ENCODE peak calls at places on chromosome 16, in four cellular contexts. A, N, O and H are unnamed samples.

GRCh38 chr16:874366-875181 is 74.0 kb upstream of the GNG13 start:
- DNase-seq in A (no peak), N (no peak), O (no peak), H (no peak)

GRCh38 chr16:57600048-57600835 is 28.2 kb upstream of the ADGRG1 start:
- DNase-seq in A (peak; percentile 32), N (peak; percentile 91), O (peak; percentile 80), H (peak; percentile 87)

GRCh38 chr16:50121721-50122445 is 31.2 kb upstream of the TENT4B start:
- DNase-seq in A (no peak), N (no peak), O (no peak), H (no peak)

GRCh38 chr16:87789437-87790277 is 23.9 kb upstream of the KLHDC4 start:
- DNase-seq in A (peak; percentile 86), N (no peak), O (no peak), H (no peak)

GRCh38 chr16:78503501-78504110 is 404.2 kb downstream of the WWOX start:
- DNase-seq in A (peak; percentile 11), N (no peak), O (peak; percentile 63), H (no peak)

GRCh38 chr16:47777191-47777590 is 316.1 kb downstream of the PHKB start:
- DNase-seq in A (peak; percentile 41), N (no peak), O (no peak), H (no peak)

GRCh38 chr16:12341423-12341822 is 364.9 kb downstream of the SNX29 start:
- DNase-seq in A (peak; percentile 75), N (no peak), O (peak; percentile 51), H (no peak)

GRCh38 chr16:12236491-12237030 is 260.0 kb downstream of the SNX29 start:
- DNase-seq in A (peak; percentile 20), N (no peak), O (peak; percentile 11), H (no peak)

GRCh38 chr16:13148294-13148693 is 246.9 kb downstream of the SHISA9 start:
- DNase-seq in A (no peak), N (no peak), O (no peak), H (no peak)

GRCh38 chr16:22098538-22099255 is 6.4 kb downstream of the VWA3A start:
- DNase-seq in A (peak; percentile 44), N (no peak), O (peak; percentile 84), H (no peak)

GRCh38 chr16:87044031-87044380 is 273.2 kb downstream of the C16orf95 start:
- DNase-seq in A (peak; percentile 18), N (no peak), O (no peak), H (no peak)

GRCh38 chr16:20844054-20844453 is 37.7 kb downstream of the REXO5 start:
- DNase-seq in A (no peak), N (no peak), O (no peak), H (no peak)

GRCh38 chr16:85783441-85783840 is 15.9 kb downstream of the EMC8 start:
- DNase-seq in A (no peak), N (no peak), O (no peak), H (no peak)

GRCh38 chr16:1980026-1980769 is 1.1 kb downstream of the NOXO1 start:
- DNase-seq in A (no peak), N (no peak), O (no peak), H (no peak)

GRCh38 chr16:61829631-61830030 is 206.6 kb downstream of the CDH8 start:
- DNase-seq in A (no peak), N (no peak), O (no peak), H (no peak)

GRCh38 chr16:2585651-2586081 is 47.8 kb downstream of the PDPK1 start:
- DNase-seq in A (no peak), N (peak; percentile 20), O (no peak), H (no peak)

DNA sequence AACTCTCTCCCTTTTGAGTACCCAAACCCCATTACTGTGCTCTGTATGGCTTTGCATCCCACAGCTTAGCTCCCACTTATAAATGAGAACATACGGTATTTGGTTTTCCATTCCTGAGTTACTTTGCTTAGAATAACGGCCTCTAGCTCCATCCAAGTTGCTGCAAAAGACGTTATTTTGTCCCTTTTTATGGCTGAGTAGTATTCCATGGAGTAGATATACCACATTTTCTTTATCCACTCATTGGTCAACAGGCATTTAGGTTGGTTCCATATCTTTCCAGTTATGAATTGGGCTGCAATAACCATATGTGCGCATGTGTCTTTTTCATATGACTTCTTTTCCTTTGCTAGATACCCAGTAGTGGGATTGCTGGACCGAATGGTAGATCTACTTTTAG is 19.9 kb upstream of the SYT17 start:
- DNase-seq in A (no peak), N (no peak), O (no peak), H (no peak)
- H3K56ac ChIP-seq in A (no peak overlapping the region), N (no peak overlapping the region), O (no peak overlapping the region), H (no peak overlapping the region)

DNA sequence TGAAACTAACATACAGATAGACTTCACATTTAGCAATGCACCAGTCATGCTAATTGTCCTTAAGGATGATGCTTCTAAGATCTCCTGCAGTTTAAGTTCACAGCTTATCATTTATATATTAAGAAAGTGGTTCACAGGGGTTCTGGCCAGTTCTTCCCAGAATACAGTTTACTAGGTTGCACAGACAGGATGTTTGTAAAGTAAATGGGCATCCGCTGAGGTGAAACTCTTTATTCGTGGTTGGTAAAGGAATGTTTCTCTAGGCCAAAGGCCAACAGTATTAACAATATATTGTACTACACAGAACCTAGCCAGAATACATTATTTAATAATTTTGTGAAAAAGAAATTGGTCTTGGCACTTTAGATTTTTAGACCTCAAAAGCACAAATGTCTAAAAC is 1427.3 kb downstream of the CDH8 start:
- DNase-seq in A (no peak), N (no peak), O (no peak), H (no peak)
- H3K56ac ChIP-seq in A (no peak overlapping the region), N (no peak overlapping the region), O (no peak overlapping the region), H (no peak overlapping the region)

GRCh38 chr16:65202461-65202860 is 80.6 kb upstream of the CDH11 start:
- DNase-seq in A (peak; percentile 79), N (no peak), O (no peak), H (no peak)

GRCh38 chr16:65201446-65202010 is 79.7 kb upstream of the CDH11 start:
- DNase-seq in A (peak; percentile 19), N (no peak), O (no peak), H (no peak)

GRCh38 chr16:65196696-65197095 is 74.8 kb upstream of the CDH11 start:
- DNase-seq in A (no peak), N (no peak), O (no peak), H (no peak)

GRCh38 chr16:65200374-65200773 is 78.5 kb upstream of the CDH11 start:
- DNase-seq in A (no peak), N (no peak), O (no peak), H (no peak)

GRCh38 chr16:65200857-65201256 is 79.0 kb upstream of the CDH11 start:
- DNase-seq in A (peak; percentile 30), N (no peak), O (no peak), H (no peak)
- H3K56ac ChIP-seq in A (no peak overlapping the region), N (no peak overlapping the region), O (no peak overlapping the region), H (no peak overlapping the region)

GRCh38 chr16:16887193-16887592 is 508.3 kb downstream of the NPIPA7 start:
- DNase-seq in A (no peak), N (no peak), O (no peak), H (peak; percentile 10)

GRCh38 chr16:16890964-16891363 is 512.0 kb downstream of the NPIPA7 start:
- DNase-seq in A (no peak), N (no peak), O (peak; percentile 26), H (no peak)
- H3K56ac ChIP-seq in A (no peak overlapping the region), N (no peak overlapping the region), O (no peak overlapping the region), H (no peak overlapping the region)

DNA sequence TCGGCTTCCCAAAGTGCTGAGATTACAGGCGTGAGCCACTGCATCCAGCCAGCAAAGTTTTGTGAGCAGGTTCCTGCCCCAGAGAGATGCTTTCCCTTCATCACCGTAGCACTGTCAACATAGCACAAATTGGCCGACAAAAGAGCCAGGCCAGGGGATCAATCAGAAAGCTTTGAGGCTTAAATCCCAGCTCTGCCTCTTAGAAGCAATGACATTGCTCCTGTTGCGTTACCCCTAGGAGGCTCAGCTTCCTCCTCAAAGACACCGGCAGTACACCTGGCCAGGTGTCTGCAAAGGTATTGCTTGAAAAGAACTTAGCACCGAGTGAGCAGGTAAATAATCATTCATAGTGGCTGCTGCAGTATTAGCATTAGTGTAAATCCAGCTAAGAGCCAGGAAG is 86.5 kb downstream of the NDE1 start:
- DNase-seq in A (no peak), N (no peak), O (no peak), H (no peak)
- H3K56ac ChIP-seq in A (no peak overlapping the region), N (no peak overlapping the region), O (no peak overlapping the region), H (no peak overlapping the region)

GRCh38 chr16:89164436-89164835 is 7.1 kb upstream of the CDH15 start:
- DNase-seq in A (no peak), N (no peak), O (no peak), H (no peak)
- H3K56ac ChIP-seq in A (no peak overlapping the region), N (no peak overlapping the region), O (no peak overlapping the region), H (no peak overlapping the region)

GRCh38 chr16:70444249-70445063 is 5.6 kb upstream of the ST3GAL2 start:
- DNase-seq in A (no peak), N (no peak), O (no peak), H (no peak)
- H3K56ac ChIP-seq in A (no peak overlapping the region), N (no peak overlapping the region), O (peak overlapping the region; percentile 15), H (no peak overlapping the region)

DNA sequence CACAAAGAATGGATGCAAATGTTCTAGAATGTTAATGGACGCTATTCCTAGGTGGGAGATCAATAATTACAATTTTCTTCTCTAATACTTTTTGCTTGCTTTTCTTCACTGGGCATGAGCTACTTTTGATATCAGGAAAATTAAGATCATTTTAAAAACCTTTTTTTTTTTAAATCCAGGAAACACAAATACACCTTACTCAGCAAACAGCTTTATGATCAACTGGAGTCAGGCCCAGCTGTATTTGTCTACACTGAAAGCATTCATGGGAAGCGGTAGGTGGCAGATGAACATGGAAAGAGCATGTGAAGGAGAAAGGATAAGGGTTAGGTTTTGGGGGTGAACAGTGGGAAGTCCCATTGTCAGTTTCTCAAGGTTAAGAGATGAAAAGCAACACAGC is 97.8 kb downstream of the WDR59 start:
- DNase-seq in A (no peak), N (no peak), O (no peak), H (no peak)
- H3K56ac ChIP-seq in A (no peak overlapping the region), N (no peak overlapping the region), O (no peak overlapping the region), H (no peak overlapping the region)

GRCh38 chr16:84302111-84302954 is 7.7 kb downstream of the WFDC1 start:
- DNase-seq in A (peak; percentile 44), N (no peak), O (no peak), H (no peak)

GRCh38 chr16:84299734-84300440 is 5.2 kb downstream of the WFDC1 start:
- DNase-seq in A (no peak), N (peak; percentile 60), O (no peak), H (peak; percentile 70)

GRCh38 chr16:84306564-84306963 is 11.9 kb downstream of the WFDC1 start:
- DNase-seq in A (no peak), N (no peak), O (no peak), H (no peak)

GRCh38 chr16:84303023-84303422 is 8.3 kb downstream of the WFDC1 start:
- DNase-seq in A (peak; percentile 73), N (no peak), O (no peak), H (no peak)

DNA sequence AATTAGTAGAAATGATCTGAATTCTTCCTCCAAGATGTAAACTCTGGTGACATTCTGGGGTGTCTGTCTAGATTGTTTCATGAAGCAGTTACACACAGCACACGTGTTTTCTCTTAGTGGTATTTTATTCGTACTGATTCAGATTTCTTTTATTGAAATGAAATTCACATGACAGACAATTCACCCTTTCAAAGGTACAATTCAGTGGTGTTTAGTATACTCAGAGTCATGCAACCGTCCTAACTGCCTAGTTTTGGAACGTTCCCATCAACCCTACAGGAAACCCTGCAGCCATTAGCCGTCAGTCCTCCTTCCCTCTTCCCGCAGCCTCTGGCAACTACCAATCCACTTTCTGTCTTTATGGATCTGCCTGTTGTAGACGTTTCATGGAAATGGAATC is 8.8 kb downstream of the WFDC1 start:
- DNase-seq in A (no peak), N (no peak), O (no peak), H (no peak)
- H3K56ac ChIP-seq in A (peak overlapping the region; percentile 98), N (no peak overlapping the region), O (no peak overlapping the region), H (no peak overlapping the region)